ENCODE peak calls at places on chromosomes 2 and 18, in four cellular contexts. P, O, Y and T are unnamed samples.

GRCh38 chr2:120177011-120177621 is 46.1 kb downstream of the TMEM185B start:
- DNase-seq in O (no peak), P (no peak), Y (no peak), T (peak; percentile 26)

GRCh38 chr2:129895526-129896082 is 83.9 kb upstream of the RAB6C start:
- DNase-seq in P (no peak), O (no peak), Y (no peak), T (no peak)

GRCh38 chr18:40851014-40851429 is 1104.0 kb upstream of the PIK3C3 start:
- DNase-seq in P (no peak), Y (no peak), O (no peak), T (no peak)

GRCh38 chr2:88131201-88131998 is 3.5 kb upstream of the FABP1 start:
- DNase-seq in P (no peak), O (no peak), Y (peak; percentile 75), T (no peak)

GRCh38 chr18:76847926-76848325 is 25.6 kb downstream of the ZNF236 start:
- DNase-seq in Y (peak; percentile 14), P (no peak), O (no peak), T (no peak)

GRCh38 chr2:10054424-10054823 is 11.1 kb downstream of the KLF11 start:
- DNase-seq in P (no peak), Y (no peak), O (no peak), T (no peak)

GRCh38 chr18:35089918-35090550 is 48.8 kb downstream of the MAPRE2 start:
- DNase-seq in P (no peak), O (no peak), Y (no peak), T (no peak)

GRCh38 chr18:77105021-77105420 is 27.6 kb downstream of the MBP start:
- DNase-seq in P (no peak), O (no peak), Y (no peak), T (no peak)

GRCh38 chr18:3148930-3149535 is 70.7 kb downstream of the MYOM1 start:
- DNase-seq in Y (no peak), P (no peak), O (no peak), T (no peak)

GRCh38 chr2:38129987-38130386 is 54.0 kb upstream of the CYP1B1 start:
- DNase-seq in P (no peak), Y (no peak), O (no peak), T (no peak)

GRCh38 chr2:190183535-190183934 is 121.0 kb upstream of the MSTN start:
- DNase-seq in O (no peak), Y (no peak), P (no peak), T (no peak)

GRCh38 chr2:9640403-9641104 is 9.8 kb upstream of the YWHAQ start:
- DNase-seq in P (no peak), O (no peak), Y (no peak), T (no peak)

GRCh38 chr2:198880986-198881385 is 576.8 kb downstream of the SATB2 start:
- DNase-seq in P (no peak), O (no peak), Y (no peak), T (no peak)

GRCh38 chr2:7355781-7356180 is 438.6 kb downstream of the RNF144A start:
- DNase-seq in O (no peak), P (no peak), Y (no peak), T (no peak)

GRCh38 chr2:235171511-235172130 is 219.8 kb downstream of the SH3BP4 start:
- DNase-seq in O (no peak), Y (no peak), P (no peak), T (peak; percentile 5)

GRCh38 chr2:58870704-58871103 is 629.6 kb upstream of the FANCL start:
- DNase-seq in Y (no peak), P (no peak), O (no peak), T (peak; percentile 39)

GRCh38 chr2:234373060-234373459 is 123.8 kb downstream of the ARL4C start:
- DNase-seq in Y (no peak), P (no peak), O (no peak), T (no peak)

GRCh38 chr18:34637094-34637801 is 72.8 kb upstream of the DTNA start:
- DNase-seq in Y (no peak), O (no peak), P (no peak), T (no peak)

GRCh38 chr2:146867472-146867986 is 977.3 kb upstream of the ACVR2A start:
- DNase-seq in Y (no peak), O (no peak), P (no peak), T (no peak)

GRCh38 chr2:95270541-95271081 is 3.6 kb upstream of the PROM2 start:
- DNase-seq in Y (no peak), P (no peak), O (peak; percentile 23), T (no peak)

GRCh38 chr18:80233201-80233835 is 14.0 kb downstream of the PARD6G start:
- DNase-seq in P (no peak), O (peak; percentile 33), Y (no peak), T (no peak)

GRCh38 chr18:38174594-38174993 is 609.0 kb upstream of the CELF4 start:
- DNase-seq in O (no peak), P (no peak), Y (no peak), T (no peak)

GRCh38 chr2:119430023-119430498 is 1.6 kb upstream of the TMEM37 start:
- DNase-seq in Y (no peak), O (no peak), P (no peak), T (no peak)

GRCh38 chr2:126656311-126657145 is 570 bp downstream of the GYPC start:
- DNase-seq in O (peak; percentile 75), Y (no peak), P (no peak), T (peak; percentile 55)

GRCh38 chr2:12733846-12734245 is 17.1 kb downstream of the TRIB2 start:
- DNase-seq in P (no peak), Y (no peak), O (no peak), T (no peak)

GRCh38 chr2:11778923-11779757 is 32.7 kb downstream of the LPIN1 start:
- DNase-seq in Y (peak; percentile 62), O (peak; percentile 95), P (peak; percentile 92), T (peak; percentile 92)

GRCh38 chr18:30358545-30358944 is 684.0 kb downstream of the DSC3 start:
- DNase-seq in P (no peak), O (no peak), Y (no peak), T (no peak)

GRCh38 chr2:3466966-3467365 is 52.4 kb downstream of the ADI1 start:
- DNase-seq in P (no peak), O (no peak), Y (no peak), T (no peak)

GRCh38 chr2:145038041-145038525 is 518.2 kb upstream of the ZEB2 start:
- DNase-seq in Y (no peak), O (no peak), P (no peak), T (no peak)

GRCh38 chr2:237120956-237121720 is 35.4 kb downstream of the COPS8 start:
- DNase-seq in P (no peak), Y (no peak), O (no peak), T (no peak)

GRCh38 chr2:88159481-88159880 is 10.7 kb upstream of the THNSL2 start:
- DNase-seq in Y (no peak), P (no peak), O (no peak), T (no peak)

GRCh38 chr2:241118727-241119505 is 16.8 kb upstream of the MTERF4 start:
- DNase-seq in P (no peak), Y (no peak), O (no peak), T (no peak)

GRCh38 chr2:120236791-120237190 is 13.6 kb upstream of the TMEM185B start:
- DNase-seq in Y (no peak), O (no peak), P (no peak), T (no peak)

GRCh38 chr2:101899257-101899656 is 92.5 kb upstream of the IL1R2 start:
- DNase-seq in Y (no peak), O (no peak), P (no peak), T (no peak)

GRCh38 chr2:191675807-191676667 is 1.9 kb upstream of the NABP1 start:
- DNase-seq in Y (no peak), O (no peak), P (no peak), T (peak; percentile 40)

DNA sequence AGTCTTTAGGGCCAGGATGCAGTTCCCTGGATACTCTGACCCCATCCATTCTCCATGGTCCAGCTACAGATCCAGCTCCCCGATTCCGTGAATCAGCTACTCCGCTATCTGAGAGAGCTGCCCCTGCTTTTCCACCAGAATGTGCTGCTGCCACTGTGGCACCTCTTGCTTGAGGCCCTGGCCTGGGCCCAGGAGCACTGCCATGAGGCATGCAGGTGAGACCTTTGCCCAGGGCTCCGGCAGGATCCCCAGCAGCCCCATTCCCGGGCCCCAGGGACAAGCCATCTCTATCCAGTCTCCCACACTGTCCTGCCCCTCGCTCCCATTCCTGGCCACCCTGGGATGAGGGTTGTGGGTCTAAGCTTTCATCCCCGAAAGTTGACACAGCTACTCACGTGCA is 7.5 kb downstream of the TMEM214 start:
- DNase-seq in O (no peak), Y (no peak), P (no peak), T (no peak)
- TF ChIP-seq RNF2 in O (no peak), Y (no peak), P (no peak), T (no peak)

DNA sequence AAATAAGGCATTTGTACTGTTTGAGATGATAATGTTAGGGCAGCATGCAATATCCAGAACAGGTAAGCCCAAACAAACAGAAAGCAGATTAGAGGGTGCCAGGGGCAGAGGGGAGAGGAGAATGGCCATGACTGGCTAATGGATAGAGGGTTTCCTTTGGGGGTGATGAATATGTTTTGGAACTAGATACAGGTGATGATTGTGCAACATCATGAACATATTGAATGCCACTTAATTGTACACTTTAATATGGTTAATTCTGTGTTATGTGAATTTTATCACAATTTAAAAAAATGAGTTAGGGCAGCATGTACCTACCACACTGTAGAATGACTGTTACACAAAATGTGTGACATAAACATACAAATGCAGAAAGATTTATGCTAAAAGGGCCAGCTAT is 255.5 kb upstream of the FN1 start:
- DNase-seq in Y (no peak), P (no peak), O (no peak), T (no peak)
- H3K27ac ChIP-seq in Y (peak overlapping the region; percentile 80), P (no peak overlapping the region), O (no peak overlapping the region), T (no peak overlapping the region)

GRCh38 chr18:63267990-63268721 is 51.4 kb downstream of the BCL2 start:
- DNase-seq in O (no peak), Y (no peak), P (no peak), T (no peak)

GRCh38 chr18:63266888-63267790 is 52.4 kb downstream of the BCL2 start:
- DNase-seq in P (no peak), Y (no peak), O (no peak), T (no peak)

GRCh38 chr18:63271881-63272299 is 47.7 kb downstream of the BCL2 start:
- DNase-seq in O (no peak), P (no peak), Y (no peak), T (no peak)

GRCh38 chr18:63273170-63273925 is 46.2 kb downstream of the BCL2 start:
- DNase-seq in P (no peak), O (no peak), Y (no peak), T (no peak)

GRCh38 chr18:63272638-63273037 is 46.9 kb downstream of the BCL2 start:
- DNase-seq in Y (no peak), P (no peak), O (no peak), T (no peak)
- TF ChIP-seq RNF2 in Y (no peak), P (no peak), O (no peak), T (no peak)

DNA sequence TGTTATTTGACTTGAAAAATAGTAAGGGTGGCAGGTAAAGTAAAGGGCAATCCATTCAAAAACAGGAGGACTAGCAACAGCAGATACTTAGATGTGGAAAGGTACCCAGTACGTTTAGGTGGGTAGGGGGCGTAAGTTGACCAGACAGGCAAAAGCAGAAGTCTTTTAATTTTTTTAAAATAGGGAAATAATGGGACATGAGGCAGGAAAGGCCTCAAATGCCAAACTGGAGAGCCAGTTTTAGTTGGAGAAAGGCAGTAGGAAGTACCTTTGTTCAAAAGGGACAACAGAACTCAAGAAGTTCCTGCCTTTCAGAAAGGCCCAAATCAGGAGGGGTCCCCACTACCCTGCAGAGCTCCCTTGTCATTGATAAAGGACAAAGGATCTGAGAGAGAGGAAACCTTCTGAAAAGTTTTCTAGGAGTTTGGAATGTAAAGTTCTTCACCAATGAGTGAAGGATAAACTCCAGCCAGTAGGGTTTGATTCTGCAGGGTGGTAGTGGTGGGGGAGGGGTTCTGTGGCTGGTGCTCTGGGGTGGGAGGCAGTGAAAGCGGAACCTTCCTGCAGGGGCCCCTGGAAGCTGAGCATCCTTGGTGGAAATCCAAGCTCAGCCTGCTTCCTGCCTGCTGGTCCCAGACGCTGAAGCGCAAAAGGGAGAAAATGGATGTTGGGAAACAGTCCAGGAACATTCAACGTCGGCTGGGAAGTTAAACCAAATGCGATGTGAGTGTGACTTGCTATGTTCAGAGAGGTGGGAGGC is 40.1 kb downstream of the TMEM17 start:
- DNase-seq in O (peak; percentile 70), Y (no peak), P (no peak), T (no peak)
- H3K27ac ChIP-seq in O (peak overlapping the region; percentile 54), Y (no peak overlapping the region), P (no peak overlapping the region), T (no peak overlapping the region)